ENCODE peak calls at places on chromosomes 2 and 18, in seven cellular contexts. Z is OCI-LY7; C is CD4-positive, alpha-beta T cell; Y is IMR-90; F is tibial artery; L is PC-9; V is neural progenitor cell. U is an unnamed sample. For H3K9me3, the result is how much of the 10 kb centered on the place peaks cover.

GRCh38 chr18:28961669-28962228 is 784.8 kb upstream of the CDH2 start:
- DNase-seq in Z (peak), F (no peak), Y (peak), V (peak), L (no peak), C (no peak), U (no peak)

GRCh38 chr2:239943571-239943970 is 81.6 kb downstream of the NDUFA10 start:
- DNase-seq in L (no peak), Z (no peak), F (no peak), V (no peak), C (no peak), Y (no peak), U (no peak)

GRCh38 chr2:159895258-159896209 is 97.5 kb upstream of the CD302 start:
- DNase-seq in L (no peak), Z (no peak), F (no peak), C (no peak), V (no peak), Y (peak), U (no peak)

GRCh38 chr2:136019825-136020224 is 34.4 kb upstream of the DARS1 start:
- DNase-seq in Y (no peak), V (no peak), L (no peak), C (no peak), F (no peak), Z (no peak), U (no peak)

GRCh38 chr2:238493880-238494572 is 67.3 kb downstream of the ASB1 start:
- DNase-seq in L (no peak), V (no peak), C (no peak), Z (peak), F (no peak), Y (no peak), U (no peak)

GRCh38 chr2:224601923-224602322 is 16.8 kb upstream of the CUL3 start:
- DNase-seq in V (no peak), C (no peak), F (no peak), L (no peak), Y (no peak), Z (no peak), U (no peak)

GRCh38 chr18:9068346-9068745 is 34.2 kb upstream of the NDUFV2 start:
- DNase-seq in L (peak), C (no peak), Y (no peak), F (no peak), Z (no peak), V (no peak), U (no peak)

GRCh38 chr18:702957-703659 is 9.3 kb downstream of the ENOSF1 start:
- DNase-seq in V (no peak), Z (no peak), F (no peak), C (no peak), L (peak), Y (peak), U (no peak)

GRCh38 chr18:31436825-31437224 is 10.7 kb upstream of the DSG3 start:
- DNase-seq in F (no peak), Y (no peak), Z (no peak), C (no peak), L (no peak), V (no peak), U (no peak)

GRCh38 chr2:3204031-3204430 is 173.6 kb downstream of the EIPR1 start:
- DNase-seq in V (no peak), Y (no peak), L (no peak), Z (no peak), F (no peak), C (no peak), U (no peak)

GRCh38 chr2:200306969-200307811 is 697 bp downstream of the SPATS2L start:
- DNase-seq in L (no peak), C (peak), Y (no peak), F (peak), V (peak), Z (peak), U (peak)

GRCh38 chr2:102050854-102051391 is 59.2 kb downstream of the IL1R2 start:
- DNase-seq in C (no peak), L (no peak), Y (peak), V (no peak), F (peak), Z (no peak), U (peak)

GRCh38 chr2:181626671-181627070 is 30.2 kb downstream of the CERKL start:
- DNase-seq in V (no peak), Y (no peak), C (no peak), Z (no peak), F (no peak), L (no peak), U (no peak)

GRCh38 chr2:198873771-198874501 is 583.8 kb downstream of the SATB2 start:
- DNase-seq in F (no peak), V (no peak), Y (peak), C (no peak), Z (no peak), L (no peak), U (no peak)

GRCh38 chr18:78650926-78651325 is 328.7 kb upstream of the SALL3 start:
- DNase-seq in V (no peak), L (no peak), F (no peak), C (no peak), Y (no peak), Z (no peak), U (no peak)
- H3K9me3 ChIP-seq in V (under half), L (under half), F (under half), C (under half), Y (under half), Z (under half), U (under half)

DNA sequence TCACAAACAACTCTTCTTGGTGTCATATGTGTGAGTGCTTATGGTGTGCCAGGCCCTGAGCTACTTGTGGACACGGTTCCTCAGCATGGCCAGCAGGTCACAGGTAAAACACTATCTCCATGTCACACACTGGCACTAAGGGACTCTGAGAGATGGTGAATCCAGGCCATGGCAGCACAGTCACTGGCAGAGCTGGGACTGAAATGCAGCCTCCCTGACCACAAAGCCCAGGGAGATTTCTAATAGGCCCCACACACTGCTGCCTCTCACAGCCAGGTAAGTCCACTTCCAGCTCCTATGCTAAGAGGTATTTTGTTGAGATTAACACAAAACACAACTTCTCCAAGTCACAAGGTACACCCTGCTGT is 92.0 kb downstream of the ACTR2 start:
- DNase-seq in L (no peak), Z (no peak), C (no peak), Y (no peak), V (no peak), F (no peak), U (no peak)
- H3K27ac ChIP-seq in L (peak), Z (no peak), C (no peak), Y (peak), V (no peak), F (no peak), U (no peak)

GRCh38 chr2:29212009-29212408 is 96.8 kb downstream of the CLIP4 start:
- DNase-seq in F (no peak), C (no peak), V (no peak), Y (no peak), L (no peak), Z (no peak), U (no peak)
- TF ChIP-seq CTCF in F (no peak), C (no peak), V (peak), Y (no peak), L (no peak), Z (no peak), U (no peak)

DNA sequence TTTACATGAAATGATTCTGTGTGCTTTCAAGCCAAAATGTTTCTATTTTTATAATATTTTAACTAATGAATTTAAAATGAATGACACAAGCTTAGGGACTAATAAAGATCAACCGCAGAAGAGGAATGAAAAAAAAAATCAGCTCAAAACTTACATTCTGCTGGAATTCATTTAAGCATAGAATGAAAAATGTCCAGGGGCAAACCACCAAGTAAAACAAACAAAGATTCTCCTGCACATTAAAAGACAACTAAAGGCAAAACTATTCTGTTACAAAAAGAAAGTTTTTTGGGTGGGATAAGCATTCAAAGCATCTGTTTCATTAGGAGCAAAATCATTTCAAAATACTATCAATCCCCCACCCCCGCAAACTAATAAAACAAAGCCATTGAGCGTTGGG is 99.3 kb upstream of the SOX11 start:
- DNase-seq in V (no peak), C (no peak), Y (peak), L (no peak), Z (no peak), F (no peak), U (no peak)
- H3K9me3 ChIP-seq in V (under half), C (under half), Y (under half), L (under half), Z (under half), F (under half), U (under half)

GRCh38 chr2:233368756-233369155 is 14.5 kb downstream of the DGKD start:
- DNase-seq in F (no peak), Y (no peak), V (no peak), Z (no peak), C (no peak), L (no peak), U (no peak)
- H3K27ac ChIP-seq in F (no peak), Y (no peak), V (no peak), Z (no peak), C (no peak), L (peak), U (no peak)

GRCh38 chr2:143575340-143575739 is 446.1 kb downstream of the ARHGAP15 start:
- DNase-seq in F (no peak), V (peak), Y (peak), Z (peak), L (no peak), C (no peak), U (no peak)
- TF ChIP-seq CTCF in F (no peak), V (peak), Y (peak), Z (peak), L (no peak), C (no peak), U (peak)

GRCh38 chr2:15993666-15994065 is 53.3 kb downstream of the MYCN start:
- DNase-seq in Y (no peak), C (no peak), Z (no peak), L (no peak), F (no peak), V (no peak), U (no peak)
- H3K9me3 ChIP-seq in Y (under half), C (under half), Z (under half), L (under half), F (under half), V (under half), U (under half)

GRCh38 chr2:10022041-10022421 is 21.3 kb upstream of the KLF11 start:
- DNase-seq in F (no peak), Y (no peak), L (no peak), V (no peak), C (no peak), Z (no peak), U (no peak)
- H3K27ac ChIP-seq in F (no peak), Y (no peak), L (no peak), V (no peak), C (no peak), Z (no peak), U (no peak)

GRCh38 chr2:213806125-213806726 is 522.0 kb downstream of the SPAG16 start:
- DNase-seq in V (peak), F (no peak), Z (peak), Y (peak), L (no peak), C (no peak), U (no peak)
- TF ChIP-seq CTCF in V (peak), F (no peak), Z (peak), Y (peak), L (peak), C (peak), U (peak)

GRCh38 chr2:86764661-86765307 is 25.9 kb downstream of the CD8A start:
- DNase-seq in F (no peak), L (no peak), Y (peak), Z (peak), C (no peak), V (peak), U (no peak)
- H3K9me3 ChIP-seq in F (under half), L (under half), Y (under half), Z (under half), C (under half), V (under half), U (under half)